ENCODE peak calls at places on chromosomes 4 and X, in nine cellular contexts. B is heart left ventricle, O is breast epithelium, H is mucosa of descending colon, L is bronchial epithelial cell, U is cardiac muscle cell, V is esophagus muscularis mucosa, X is lower lobe of right lung, D is kidney. R is an unnamed sample.
A peak's percentile ranks its signal among the peaks of the same experiment; 100 is the strongest.

GRCh38 chr4:57544811-57545654 is 434.8 kb upstream of the IGFBP7 start:
- DNase-seq in X (no peak), O (no peak), D (no peak), U (peak; percentile 3), H (no peak), L (no peak), B (no peak), V (no peak), R (no peak)

GRCh38 chr4:122541996-122542395 is 78.9 kb downstream of the IL21 start:
- DNase-seq in X (no peak), O (no peak), D (no peak), L (no peak), B (no peak), H (no peak), V (peak; percentile 79), U (no peak), R (no peak)

GRCh38 chrX:136032370-136032769 is 47.1 kb downstream of the SLC9A6 start:
- DNase-seq in H (no peak), V (no peak), O (no peak), X (no peak), B (no peak), U (no peak), L (no peak), D (no peak), R (no peak)

GRCh38 chr4:5878359-5878758 is 14.5 kb downstream of the CRMP1 start:
- DNase-seq in D (no peak), X (no peak), H (no peak), O (no peak), U (no peak), V (no peak), L (no peak), B (no peak), R (no peak)

GRCh38 chr4:109803924-109804571 is 2.2 kb upstream of the CFI start:
- DNase-seq in U (peak; percentile 23), V (no peak), H (peak; percentile 49), X (no peak), B (no peak), D (no peak), L (peak; percentile 51), O (no peak), R (no peak)

GRCh38 chr4:24210332-24210902 is 320.6 kb upstream of the PPARGC1A start:
- DNase-seq in H (no peak), U (no peak), X (peak; percentile 60), D (peak; percentile 76), O (no peak), V (peak; percentile 89), L (peak; percentile 86), B (no peak), R (peak; percentile 43)

GRCh38 chr4:8355864-8356565 is 84.5 kb downstream of the ACOX3 start:
- DNase-seq in H (no peak), U (no peak), O (peak; percentile 20), V (no peak), L (peak; percentile 64), B (no peak), D (no peak), X (no peak), R (no peak)

GRCh38 chrX:148135738-148136137 is 154.6 kb downstream of the FMR1NB start:
- DNase-seq in O (no peak), X (no peak), L (peak; percentile 75), V (no peak), B (no peak), U (no peak), H (no peak), D (no peak), R (no peak)

GRCh38 chr4:169159614-169160013 is 111.1 kb downstream of the SH3RF1 start:
- DNase-seq in O (no peak), X (no peak), B (no peak), V (no peak), H (no peak), U (no peak), D (no peak), L (peak; percentile 12), R (no peak)

GRCh38 chr4:78059524-78059889 is 2.4 kb downstream of the FRAS1 start:
- DNase-seq in X (peak; percentile 47), U (peak; percentile 90), L (peak; percentile 82), H (peak; percentile 47), O (no peak), D (no peak), B (peak; percentile 26), V (no peak), R (no peak)

GRCh38 chr4:100736651-100737450 is 219.0 kb upstream of the EMCN start:
- DNase-seq in V (no peak), B (peak; percentile 18), O (no peak), L (peak; percentile 93), D (no peak), H (no peak), X (no peak), U (peak; percentile 5), R (no peak)

GRCh38 chr4:82230310-82230709 is 143.5 kb downstream of the HNRNPD start:
- DNase-seq in U (no peak), L (peak; percentile 98), D (no peak), X (no peak), O (no peak), V (no peak), H (no peak), B (no peak), R (no peak)

GRCh38 chr4:15434086-15434485 is 6.3 kb downstream of the C1QTNF7 start:
- DNase-seq in D (no peak), U (no peak), B (no peak), O (no peak), X (no peak), L (peak; percentile 47), H (no peak), V (peak; percentile 24), R (no peak)

GRCh38 chrX:552496-552895 is 78.1 kb upstream of the SHOX start:
- DNase-seq in D (no peak), X (no peak), L (no peak), V (peak; percentile 31), H (no peak), U (no peak), O (no peak), B (no peak), R (no peak)

DNA sequence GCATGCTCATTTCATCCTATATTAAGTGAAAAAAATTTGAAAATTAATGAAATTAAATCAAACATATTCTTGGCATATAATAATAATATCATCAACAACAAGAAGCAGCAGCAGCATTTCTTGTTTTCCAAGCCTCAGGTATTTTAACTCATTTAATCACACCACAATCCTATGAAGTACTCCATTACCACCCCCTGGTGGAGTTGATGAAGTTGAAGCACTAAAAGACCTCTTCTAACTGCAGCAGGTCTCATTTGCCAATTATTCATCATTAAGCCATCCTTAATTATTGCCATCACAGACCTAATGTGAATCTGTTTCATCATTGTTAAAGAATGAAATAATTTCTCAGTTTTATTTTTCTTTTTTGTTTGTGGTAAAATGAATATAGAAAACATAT is 801.4 kb upstream of the GRID2 start:
- DNase-seq in X (no peak), U (peak; percentile 27), L (peak; percentile 51), O (no peak), D (no peak), V (no peak), B (no peak), H (peak; percentile 30), R (no peak)
- TF ChIP-seq CTCF in X (no peak), U (peak; percentile 27), L (peak; percentile 39), O (no peak), D (no peak), V (no peak), B (no peak), H (no peak), R (no peak)

GRCh38 chrX:110008001-110008635 is 5.2 kb downstream of the TMEM164 start:
- DNase-seq in V (no peak), X (no peak), O (no peak), H (no peak), B (no peak), L (no peak), U (no peak), D (no peak), R (no peak)

GRCh38 chrX:110006826-110007375 is 4.0 kb downstream of the TMEM164 start:
- DNase-seq in H (no peak), D (no peak), X (no peak), V (no peak), U (no peak), B (no peak), L (peak; percentile 44), O (no peak), R (no peak)

GRCh38 chrX:110004970-110005369 is 2.1 kb downstream of the TMEM164 start:
- DNase-seq in X (no peak), L (no peak), V (no peak), U (no peak), D (no peak), H (no peak), O (no peak), B (no peak), R (no peak)

GRCh38 chrX:110004210-110004609 is 1.3 kb downstream of the TMEM164 start:
- DNase-seq in B (no peak), X (peak; percentile 63), U (no peak), O (no peak), L (peak; percentile 22), V (no peak), H (peak; percentile 70), D (peak; percentile 80), R (no peak)

GRCh38 chrX:110006161-110006560 is 3.2 kb downstream of the TMEM164 start:
- DNase-seq in H (no peak), V (no peak), O (no peak), L (no peak), X (no peak), D (no peak), B (no peak), U (no peak), R (no peak)
- TF ChIP-seq CTCF in H (no peak), V (no peak), O (no peak), L (no peak), X (no peak), D (no peak), B (no peak), U (no peak), R (no peak)

GRCh38 chr4:129167640-129168260 is 71.8 kb downstream of the C4orf33 start:
- DNase-seq in B (no peak), U (peak; percentile 51), V (no peak), D (peak; percentile 26), O (no peak), L (no peak), X (no peak), H (no peak), R (no peak)
- TF ChIP-seq CTCF in B (no peak), U (no peak), V (no peak), D (peak; percentile 19), O (no peak), L (no peak), X (no peak), H (no peak), R (no peak)

GRCh38 chrX:77003530-77003929 is 443.7 kb upstream of the FGF16 start:
- DNase-seq in U (no peak), O (no peak), X (no peak), D (no peak), L (no peak), B (no peak), V (no peak), H (no peak), R (no peak)

GRCh38 chrX:77009691-77010090 is 437.5 kb upstream of the FGF16 start:
- DNase-seq in D (no peak), O (no peak), H (no peak), U (no peak), L (peak; percentile 29), X (no peak), V (no peak), B (no peak), R (no peak)

DNA sequence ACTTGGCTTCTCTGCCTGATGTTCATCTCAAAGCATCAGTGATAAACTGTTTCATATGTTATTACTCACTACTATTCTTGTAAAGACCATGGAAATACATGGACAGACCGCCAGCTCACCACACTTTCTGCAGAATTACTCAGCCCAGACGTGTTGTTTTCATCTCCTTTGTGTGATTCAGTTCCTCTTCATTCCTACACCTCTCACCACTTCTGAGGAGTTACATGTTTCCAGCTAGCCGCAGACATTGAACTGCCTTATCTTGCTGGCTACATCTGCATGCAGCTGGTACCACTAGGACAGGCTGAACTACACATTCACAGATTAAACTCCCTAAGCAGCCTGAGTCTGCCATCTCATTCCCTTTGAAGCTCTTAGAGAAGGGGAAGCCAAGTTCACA is 443.2 kb upstream of the FGF16 start:
- DNase-seq in D (no peak), X (no peak), H (no peak), L (peak; percentile 1), U (no peak), B (no peak), V (no peak), O (no peak), R (no peak)
- TF ChIP-seq CTCF in D (no peak), X (no peak), H (no peak), L (no peak), U (no peak), B (no peak), V (no peak), O (no peak), R (no peak)